ENCODE peak calls at places on chromosomes 6 and 20, in nine cellular contexts. C is HCT116, Z is suprapubic skin, X is spleen, U is breast epithelium, W is transverse colon, E is GM23338, G is HepG2, H is upper lobe of left lung. L is an unnamed sample.

GRCh38 chr6:7087066-7087465 is 20.7 kb upstream of the RREB1 start:
- DNase-seq in C (no peak), Z (no peak), X (no peak), U (no peak), W (no peak), E (peak), G (no peak), H (no peak), L (no peak)

GRCh38 chr6:9437836-9438235 is 977.0 kb downstream of the TFAP2A start:
- DNase-seq in C (no peak), Z (no peak), X (no peak), U (no peak), W (no peak), E (no peak), G (no peak), H (no peak), L (no peak)

GRCh38 chr6:54697423-54697822 is 149.1 kb upstream of the FAM83B start:
- DNase-seq in C (peak), Z (no peak), X (no peak), U (no peak), W (no peak), E (peak), G (no peak), H (no peak), L (no peak)

GRCh38 chr20:44598413-44599290 is 16.3 kb downstream of the PKIG start:
- DNase-seq in C (no peak), Z (no peak), X (peak), U (no peak), W (no peak), E (no peak), G (no peak), H (peak), L (no peak)

GRCh38 chr6:12403201-12403826 is 113.2 kb downstream of the EDN1 start:
- DNase-seq in C (no peak), Z (no peak), X (no peak), U (no peak), W (no peak), E (no peak), G (no peak), H (no peak), L (no peak)

GRCh38 chr6:14286144-14286543 is 168.6 kb downstream of the CD83 start:
- DNase-seq in C (peak), Z (no peak), X (no peak), U (no peak), W (no peak), E (peak), G (no peak), H (no peak), L (no peak)

GRCh38 chr20:44646641-44647274 is 4.7 kb downstream of the ADA start:
- DNase-seq in C (no peak), Z (no peak), X (no peak), U (no peak), W (peak), E (no peak), G (no peak), H (no peak), L (no peak)

GRCh38 chr6:138607478-138608433 is 108.5 kb upstream of the NHSL1 start:
- DNase-seq in C (no peak), Z (no peak), X (no peak), U (no peak), W (no peak), E (no peak), G (no peak), H (no peak), L (no peak)

GRCh38 chr20:47113362-47114118 is 218.9 kb downstream of the EYA2 start:
- DNase-seq in C (no peak), Z (no peak), X (no peak), U (no peak), W (no peak), E (no peak), G (peak), H (no peak), L (no peak)

GRCh38 chr6:10099648-10100047 is 315.2 kb downstream of the TFAP2A start:
- DNase-seq in C (no peak), Z (no peak), X (no peak), U (no peak), W (no peak), E (no peak), G (no peak), H (no peak), L (no peak)

GRCh38 chr20:50820515-50821256 is 25.8 kb downstream of the BCAS4 start:
- DNase-seq in C (no peak), Z (no peak), X (no peak), U (no peak), W (no peak), E (peak), G (no peak), H (no peak), L (no peak)

GRCh38 chr20:48406462-48407235 is 421.1 kb downstream of the PREX1 start:
- DNase-seq in C (no peak), Z (no peak), X (no peak), U (no peak), W (no peak), E (no peak), G (no peak), H (no peak), L (no peak)

GRCh38 chr6:72757926-72758325 is 136.1 kb downstream of the KCNQ5 start:
- DNase-seq in C (no peak), Z (no peak), X (no peak), U (no peak), W (no peak), E (no peak), G (no peak), H (no peak), L (no peak)

GRCh38 chr20:32792316-32792715 is 27.4 kb upstream of the MAPRE1 start:
- DNase-seq in C (no peak), Z (no peak), X (no peak), U (peak), W (no peak), E (peak), G (peak), H (no peak), L (no peak)

GRCh38 chr6:110331816-110332215 is 26.3 kb downstream of the METTL24 start:
- DNase-seq in C (no peak), Z (no peak), X (no peak), U (no peak), W (peak), E (peak), G (no peak), H (no peak), L (no peak)

GRCh38 chr20:62766716-62767115 is 29.6 kb upstream of the MRGBP start:
- DNase-seq in C (no peak), Z (no peak), X (peak), U (peak), W (peak), E (no peak), G (no peak), H (no peak), L (peak)

GRCh38 chr6:108260126-108260808 is 573 bp downstream of the SNX3 start:
- DNase-seq in C (peak), Z (peak), X (peak), U (peak), W (peak), E (peak), G (no peak), H (peak), L (peak)

GRCh38 chr20:58690851-58691250 is 1.7 kb upstream of the NPEPL1 start:
- DNase-seq in C (no peak), Z (no peak), X (no peak), U (no peak), W (no peak), E (no peak), G (no peak), H (no peak), L (peak)

GRCh38 chr6:138428943-138429616 is 25.1 kb downstream of the HEBP2 start:
- DNase-seq in C (peak), Z (no peak), X (no peak), U (no peak), W (no peak), E (peak), G (peak), H (no peak), L (no peak)

GRCh38 chr20:16475225-16475624 is 98.0 kb downstream of the KIF16B start:
- DNase-seq in C (no peak), Z (no peak), X (no peak), U (no peak), W (no peak), E (peak), G (peak), H (no peak), L (peak)

GRCh38 chr6:42777126-42777822 is 4.6 kb upstream of the BICRAL start:
- DNase-seq in C (no peak), Z (no peak), X (no peak), U (no peak), W (no peak), E (no peak), G (peak), H (no peak), L (no peak)

GRCh38 chr20:25032065-25032477 is 25.9 kb downstream of the ACSS1 start:
- DNase-seq in C (no peak), Z (no peak), X (peak), U (no peak), W (no peak), E (peak), G (no peak), H (no peak), L (no peak)

GRCh38 chr6:147879031-147879430 is 370.5 kb downstream of the SAMD5 start:
- DNase-seq in C (no peak), Z (no peak), X (no peak), U (no peak), W (no peak), E (no peak), G (no peak), H (no peak), L (no peak)

GRCh38 chr20:51500936-51501335 is 41.6 kb downstream of the NFATC2 start:
- DNase-seq in C (no peak), Z (no peak), X (no peak), U (no peak), W (no peak), E (no peak), G (no peak), H (no peak), L (no peak)

GRCh38 chr20:8756410-8756809 is 312.5 kb upstream of the PLCB4 start:
- DNase-seq in C (peak), Z (no peak), X (no peak), U (no peak), W (no peak), E (no peak), G (peak), H (no peak), L (no peak)

GRCh38 chr20:58691773-58692578 is 624 bp upstream of the NPEPL1 start:
- DNase-seq in C (no peak), Z (peak), X (peak), U (no peak), W (peak), E (no peak), G (no peak), H (peak), L (no peak)

GRCh38 chr20:23362392-23363256 is 642 bp downstream of the GZF1 start:
- DNase-seq in C (no peak), Z (peak), X (no peak), U (peak), W (peak), E (peak), G (peak), H (peak), L (peak)

GRCh38 chr20:33812673-33813462 is 1.7 kb downstream of the CHMP4B start:
- DNase-seq in C (no peak), Z (no peak), X (no peak), U (no peak), W (no peak), E (peak), G (peak), H (no peak), L (no peak)

GRCh38 chr6:166940643-166941068 is 15.7 kb downstream of the RNASET2 start:
- DNase-seq in C (peak), Z (no peak), X (no peak), U (peak), W (no peak), E (no peak), G (no peak), H (no peak), L (no peak)

GRCh38 chr6:169266746-169267629 is 13.3 kb upstream of the THBS2 start:
- DNase-seq in C (no peak), Z (peak), X (no peak), U (no peak), W (no peak), E (no peak), G (no peak), H (no peak), L (no peak)

GRCh38 chr6:144955392-144955791 is 670.3 kb downstream of the UTRN start:
- DNase-seq in C (no peak), Z (no peak), X (no peak), U (no peak), W (no peak), E (no peak), G (no peak), H (no peak), L (no peak)

GRCh38 chr6:79719248-79719975 is 88.3 kb downstream of the SH3BGRL2 start:
- DNase-seq in C (no peak), Z (no peak), X (no peak), U (no peak), W (no peak), E (no peak), G (no peak), H (no peak), L (no peak)

GRCh38 chr6:5259428-5259827 is 1.3 kb downstream of the LYRM4 start:
- DNase-seq in C (no peak), Z (no peak), X (no peak), U (no peak), W (no peak), E (no peak), G (no peak), H (no peak), L (no peak)

GRCh38 chr6:122676146-122676545 is 65.9 kb downstream of the PKIB start:
- DNase-seq in C (no peak), Z (no peak), X (no peak), U (no peak), W (no peak), E (no peak), G (no peak), H (no peak), L (no peak)

GRCh38 chr6:81054011-81054410 is 698.5 kb downstream of the TENT5A start:
- DNase-seq in C (no peak), Z (no peak), X (no peak), U (no peak), W (no peak), E (no peak), G (no peak), H (no peak), L (no peak)

GRCh38 chr6:71473908-71474307 is 185.3 kb downstream of the OGFRL1 start:
- DNase-seq in C (no peak), Z (peak), X (no peak), U (peak), W (peak), E (no peak), G (no peak), H (peak), L (no peak)

GRCh38 chr20:35968930-35969329 is 540 bp downstream of the CNBD2 start:
- DNase-seq in C (no peak), Z (no peak), X (no peak), U (no peak), W (no peak), E (no peak), G (no peak), H (no peak), L (no peak)

GRCh38 chr6:100730581-100730980 is 150.5 kb downstream of the ASCC3 start:
- DNase-seq in C (no peak), Z (no peak), X (no peak), U (no peak), W (no peak), E (no peak), G (no peak), H (no peak), L (no peak)
- TF ChIP-seq POLR2AphosphoS5 in C (no peak), Z (no peak), X (no peak), U (no peak), W (no peak), E (no peak), G (no peak), H (no peak), L (no peak)

DNA sequence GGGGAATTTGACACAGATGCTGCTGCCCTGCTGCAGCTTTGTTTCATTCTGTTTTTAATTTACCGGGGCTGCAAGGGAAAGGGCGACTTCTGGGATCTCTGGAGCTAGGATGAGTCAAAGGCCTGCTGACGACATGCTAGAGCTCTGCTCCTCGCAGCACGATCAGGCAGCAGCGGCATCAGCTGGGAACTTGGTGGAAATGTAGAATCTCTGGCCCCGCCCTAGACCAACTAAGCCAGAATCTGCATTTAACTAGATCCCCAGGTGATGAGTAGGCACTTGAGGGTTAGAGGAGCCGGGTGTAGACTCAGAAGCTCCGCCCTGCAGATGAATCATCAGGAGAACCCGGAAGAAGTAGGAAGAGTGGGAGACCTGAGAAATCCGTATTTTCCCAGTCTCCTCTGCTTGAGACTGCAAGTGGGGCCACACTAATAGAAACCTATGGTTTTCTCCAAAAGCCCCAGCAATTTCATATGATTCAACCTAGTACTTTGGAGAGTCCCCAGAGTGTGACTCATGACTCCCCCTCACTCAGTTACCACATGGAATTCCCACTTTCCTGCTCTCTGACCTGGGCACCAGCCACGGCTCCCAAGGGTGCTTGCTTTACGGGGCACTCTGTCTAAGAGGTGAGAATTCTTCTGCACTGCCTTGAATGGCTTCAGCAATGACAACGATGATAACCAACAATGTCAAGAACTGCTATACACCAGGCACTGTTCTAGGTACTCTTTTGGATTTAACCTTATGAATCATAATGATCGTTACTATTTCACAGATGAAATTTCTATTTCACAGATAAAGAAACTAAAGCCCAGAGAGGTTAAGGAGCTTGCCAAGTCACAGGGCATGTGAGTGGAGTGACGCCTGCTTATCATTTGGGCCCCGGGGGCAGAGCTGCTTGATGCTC is 18.1 kb downstream of the TUBB2B start:
- DNase-seq in C (peak), Z (no peak), X (no peak), U (peak), W (no peak), E (peak), G (peak), H (peak), L (no peak)
- TF ChIP-seq POLR2AphosphoS5 in C (peak), Z (no peak), X (no peak), U (no peak), W (no peak), E (peak), G (no peak), H (no peak), L (no peak)

GRCh38 chr6:135498178-135498841 is 770 bp upstream of the AHI1 start:
- DNase-seq in C (peak), Z (peak), X (no peak), U (peak), W (peak), E (peak), G (peak), H (peak), L (peak)
- TF ChIP-seq POLR2AphosphoS5 in C (peak), Z (peak), X (no peak), U (peak), W (peak), E (no peak), G (peak), H (peak), L (peak)

GRCh38 chr6:152697634-152698033 is at the start of gene MYCT1:
- DNase-seq in C (no peak), Z (no peak), X (no peak), U (no peak), W (no peak), E (no peak), G (no peak), H (no peak), L (no peak)

GRCh38 chr6:152700427-152700826 is 2.7 kb downstream of the MYCT1 start:
- DNase-seq in C (no peak), Z (no peak), X (no peak), U (no peak), W (no peak), E (no peak), G (no peak), H (no peak), L (no peak)

GRCh38 chr6:152698692-152699091 is 995 bp downstream of the MYCT1 start:
- DNase-seq in C (no peak), Z (no peak), X (no peak), U (no peak), W (no peak), E (no peak), G (no peak), H (no peak), L (no peak)

GRCh38 chr6:152701863-152702401 is 4.2 kb downstream of the MYCT1 start:
- DNase-seq in C (no peak), Z (no peak), X (no peak), U (no peak), W (no peak), E (no peak), G (no peak), H (no peak), L (no peak)

DNA sequence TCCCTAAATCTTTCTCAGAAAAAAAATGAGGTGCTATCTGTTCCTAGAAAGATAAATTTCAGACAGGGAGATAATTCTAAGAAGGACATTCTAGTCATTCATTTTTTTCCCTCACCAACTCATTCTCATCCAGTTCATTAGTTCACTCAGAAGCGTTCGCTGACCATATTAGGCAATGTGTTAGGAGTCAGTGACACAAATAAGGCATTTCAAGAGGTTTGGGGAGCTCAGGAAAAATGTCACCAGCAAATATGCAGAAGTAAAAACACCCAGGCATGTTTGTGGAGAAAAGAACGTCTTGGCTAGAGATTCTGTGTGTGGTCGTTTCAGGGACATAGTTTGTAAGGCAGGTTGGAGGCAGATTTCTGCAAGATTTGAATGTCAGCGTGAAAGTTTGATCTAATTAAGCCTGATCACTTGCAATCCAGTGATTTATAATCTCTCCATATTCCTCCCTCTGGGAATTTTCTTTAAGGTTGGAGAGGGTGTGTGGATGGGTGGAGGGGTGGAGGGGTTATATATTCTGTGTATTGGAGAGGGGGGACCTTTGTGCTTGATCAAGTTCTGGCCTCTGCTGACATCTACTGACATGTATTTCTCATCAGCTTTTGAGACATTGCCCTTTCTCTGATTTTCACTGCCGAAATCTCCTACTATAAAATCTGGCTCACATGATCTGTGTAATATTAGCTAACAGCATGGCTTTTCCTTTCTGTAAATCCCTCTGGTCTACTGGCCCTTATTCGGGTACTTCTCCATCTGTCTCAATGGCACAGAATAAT is 3.6 kb downstream of the MYCT1 start:
- DNase-seq in C (no peak), Z (no peak), X (no peak), U (no peak), W (no peak), E (peak), G (no peak), H (no peak), L (no peak)
- TF ChIP-seq POLR2AphosphoS5 in C (no peak), Z (no peak), X (no peak), U (no peak), W (no peak), E (no peak), G (no peak), H (no peak), L (no peak)

GRCh38 chr20:1880529-1881239 is 14.5 kb upstream of the SIRPA start:
- DNase-seq in C (no peak), Z (no peak), X (no peak), U (no peak), W (no peak), E (no peak), G (no peak), H (no peak), L (no peak)

GRCh38 chr20:1879934-1880333 is 15.3 kb upstream of the SIRPA start:
- DNase-seq in C (no peak), Z (no peak), X (no peak), U (no peak), W (no peak), E (no peak), G (no peak), H (no peak), L (no peak)

GRCh38 chr20:1882026-1882425 is 13.2 kb upstream of the SIRPA start:
- DNase-seq in C (no peak), Z (no peak), X (peak), U (no peak), W (no peak), E (no peak), G (no peak), H (no peak), L (no peak)

GRCh38 chr20:1879369-1879768 is 15.8 kb upstream of the SIRPA start:
- DNase-seq in C (no peak), Z (no peak), X (peak), U (no peak), W (no peak), E (no peak), G (no peak), H (no peak), L (no peak)

GRCh38 chr20:1881240-1881835 is 13.9 kb upstream of the SIRPA start:
- DNase-seq in C (no peak), Z (no peak), X (peak), U (peak), W (no peak), E (no peak), G (no peak), H (no peak), L (no peak)
- TF ChIP-seq POLR2AphosphoS5 in C (no peak), Z (no peak), X (peak), U (no peak), W (no peak), E (no peak), G (no peak), H (no peak), L (no peak)